ENCODE peak calls at places on chromosomes 2 and 18, in six cellular contexts. J is mesendoderm, S is IMR-90, V is mesenchymal stem cell, Z is H1, P is trophoblast cell. G is an unnamed sample.

GRCh38 chr2:19706332-19706731 is 195.5 kb downstream of the TTC32 start:
- DNase-seq in J (no peak), S (no peak), V (no peak), Z (no peak), P (no peak), G (no peak)

GRCh38 chr2:15169326-15170038 is 391.7 kb downstream of the NBAS start:
- DNase-seq in J (peak; percentile 74), S (peak; percentile 98), V (peak; percentile 93), Z (no peak), P (peak; percentile 98), G (no peak)

GRCh38 chr2:55119711-55120487 is 69.6 kb upstream of the RTN4 start:
- DNase-seq in J (peak; percentile 57), S (no peak), V (peak; percentile 76), Z (no peak), P (no peak), G (no peak)

GRCh38 chr18:10320848-10321247 is 133.6 kb upstream of the APCDD1 start:
- DNase-seq in J (no peak), S (peak; percentile 57), V (no peak), Z (no peak), P (peak; percentile 3), G (no peak)

GRCh38 chr2:43127208-43127940 is 99.0 kb downstream of the ZFP36L2 start:
- DNase-seq in J (peak; percentile 90), S (no peak), V (no peak), Z (peak; percentile 99), P (peak; percentile 72), G (no peak)

GRCh38 chr2:236972491-236973379 is 113.0 kb upstream of the COPS8 start:
- DNase-seq in J (peak; percentile 67), S (peak; percentile 13), V (peak; percentile 41), Z (no peak), P (peak; percentile 40), G (no peak)

GRCh38 chr2:74849228-74849892 is 15.4 kb downstream of the HK2 start:
- DNase-seq in J (peak; percentile 17), S (peak; percentile 33), V (no peak), Z (no peak), P (peak; percentile 34), G (no peak)

GRCh38 chr18:48896326-48896874 is 54.4 kb downstream of the SMAD7 start:
- DNase-seq in J (no peak), S (no peak), V (no peak), Z (no peak), P (no peak), G (no peak)

GRCh38 chr2:240624950-240625621 is at the start of gene GPR35:
- DNase-seq in J (no peak), S (peak; percentile 43), V (peak; percentile 5), Z (no peak), P (peak; percentile 42), G (no peak)

GRCh38 chr18:22601481-22601880 is 183.8 kb upstream of the CTAGE1 start:
- DNase-seq in J (no peak), S (no peak), V (no peak), Z (no peak), P (no peak), G (no peak)

GRCh38 chr18:49697757-49698595 is 115.4 kb downstream of the ACAA2 start:
- DNase-seq in J (peak; percentile 91), S (peak; percentile 53), V (peak; percentile 32), Z (no peak), P (no peak), G (peak; percentile 6)

GRCh38 chr2:111522231-111522768 is 361.7 kb downstream of the ANAPC1 start:
- DNase-seq in J (no peak), S (peak; percentile 81), V (peak; percentile 78), Z (no peak), P (no peak), G (no peak)

GRCh38 chr2:134919360-134920210 is 963 bp downstream of the CCNT2 start:
- DNase-seq in J (peak; percentile 67), S (peak; percentile 12), V (peak; percentile 56), Z (no peak), P (peak; percentile 57), G (no peak)
- H3K4ac ChIP-seq in J (peak overlapping the region; percentile 88), S (peak overlapping the region; percentile 94), V (peak overlapping the region; percentile 96), Z (no peak overlapping the region), P (peak overlapping the region; percentile 87), G (no peak overlapping the region)

GRCh38 chr2:209642146-209642815 is 129.4 kb upstream of the UNC80 start:
- DNase-seq in J (peak; percentile 16), S (peak; percentile 1), V (no peak), Z (no peak), P (peak; percentile 12), G (no peak)

GRCh38 chr2:209640358-209640757 is 131.3 kb upstream of the UNC80 start:
- DNase-seq in J (no peak), S (no peak), V (no peak), Z (no peak), P (peak; percentile 11), G (no peak)

GRCh38 chr2:209648714-209649113 is 122.9 kb upstream of the UNC80 start:
- DNase-seq in J (peak; percentile 33), S (peak; percentile 2), V (no peak), Z (no peak), P (peak; percentile 28), G (no peak)

DNA sequence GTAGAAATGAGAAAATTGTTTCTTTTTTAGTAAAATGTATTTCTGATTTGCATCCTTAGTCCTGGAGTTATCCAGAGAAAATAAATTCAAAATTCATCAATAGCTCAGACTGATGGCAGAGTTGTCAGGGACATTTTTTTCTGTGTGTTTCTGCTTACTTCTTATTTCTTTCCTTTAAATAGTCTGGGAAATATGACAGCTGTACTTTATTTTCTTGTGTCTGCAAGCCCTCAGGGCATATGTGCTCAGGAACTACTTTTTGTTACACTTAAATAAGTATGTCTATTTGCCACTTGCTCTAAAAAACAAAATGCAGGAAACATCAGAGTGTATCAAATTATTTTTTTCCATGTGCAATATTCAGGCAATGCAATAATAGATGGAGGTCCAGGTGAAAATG is 126.8 kb upstream of the UNC80 start:
- DNase-seq in J (no peak), S (no peak), V (no peak), Z (no peak), P (no peak), G (no peak)
- H3K4me3 ChIP-seq in J (no peak overlapping the region), S (no peak overlapping the region), V (no peak overlapping the region), Z (no peak overlapping the region), P (no peak overlapping the region), G (no peak overlapping the region)

DNA sequence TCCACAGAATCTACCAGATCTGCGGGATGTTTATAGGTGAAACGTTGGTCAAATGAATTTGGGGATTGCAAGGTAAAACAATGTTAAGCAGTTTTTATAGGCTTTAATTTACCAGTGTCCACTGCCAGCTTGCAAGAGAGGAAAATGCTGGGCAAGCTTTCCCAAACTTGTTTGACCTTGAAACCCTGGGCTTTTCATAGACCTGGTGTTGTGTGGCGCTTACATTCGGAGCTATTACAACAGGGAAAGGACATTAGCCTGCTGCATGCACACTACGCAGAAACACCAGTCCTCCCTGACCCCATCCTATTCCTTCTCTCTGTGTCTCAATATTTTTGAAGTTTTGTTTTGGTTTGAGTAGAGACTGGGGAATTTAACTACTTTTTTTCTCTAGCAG is 59.6 kb upstream of the AGPS start:
- DNase-seq in J (no peak), S (no peak), V (no peak), Z (no peak), P (no peak), G (no peak)
- H3K4ac ChIP-seq in J (peak overlapping the region; percentile 36), S (peak overlapping the region; percentile 89), V (no peak overlapping the region), Z (no peak overlapping the region), P (no peak overlapping the region), G (no peak overlapping the region)

GRCh38 chr2:27442981-27443323 is 771 bp downstream of the KRTCAP3 start:
- DNase-seq in J (no peak), S (no peak), V (no peak), Z (peak; percentile 49), P (no peak), G (no peak)
- H3K4me3 ChIP-seq in J (no peak overlapping the region), S (no peak overlapping the region), V (no peak overlapping the region), Z (peak overlapping the region; percentile 49), P (no peak overlapping the region), G (no peak overlapping the region)

G was measured in neuronal stem cell.